ENCODE peak calls at places on chromosomes 6 and 20, in seven cellular contexts. U is GM23338, E is Panc1, N is prostate gland, S is HL-60, J is endothelial cell of umbilical vein, P is HCT116. H is an unnamed sample.
A peak's percentile ranks its signal among the peaks of the same experiment; 100 is the strongest.

GRCh38 chr6:147156218-147156617 is 48.0 kb upstream of the STXBP5 start:
- DNase-seq in U (no peak), E (no peak), N (no peak), S (peak; percentile 49), J (no peak), P (no peak), H (no peak)

GRCh38 chr6:168244961-168245551 is 74.5 kb downstream of the DACT2 start:
- DNase-seq in U (no peak), E (no peak), N (no peak), S (no peak), J (no peak), P (no peak), H (no peak)

GRCh38 chr20:61890210-61890609 is 175.5 kb downstream of the TAF4 start:
- DNase-seq in U (no peak), E (no peak), N (no peak), S (no peak), J (no peak), P (no peak), H (no peak)

GRCh38 chr6:152380993-152381898 is 255.9 kb downstream of the SYNE1 start:
- DNase-seq in U (no peak), E (peak; percentile 15), N (peak; percentile 10), S (no peak), J (peak; percentile 95), P (peak; percentile 73), H (peak; percentile 87)

GRCh38 chr6:13653296-13653695 is 38.2 kb downstream of the NOL7 start:
- DNase-seq in U (no peak), E (no peak), N (no peak), S (no peak), J (peak; percentile 89), P (no peak), H (no peak)

GRCh38 chr6:39086294-39086693 is 28.7 kb downstream of the SAYSD1 start:
- DNase-seq in U (no peak), E (no peak), N (no peak), S (no peak), J (no peak), P (no peak), H (no peak)

GRCh38 chr20:36845288-36845969 is 30.5 kb upstream of the TLDC2 start:
- DNase-seq in U (no peak), E (no peak), N (no peak), S (no peak), J (no peak), P (no peak), H (no peak)

GRCh38 chr6:38021571-38021970 is 202.0 kb downstream of the ZFAND3 start:
- DNase-seq in U (no peak), E (no peak), N (no peak), S (no peak), J (no peak), P (no peak), H (no peak)

GRCh38 chr6:132392292-132392691 is 9.0 kb downstream of the MOXD1 start:
- DNase-seq in U (peak; percentile 24), E (no peak), N (no peak), S (no peak), J (no peak), P (no peak), H (no peak)

GRCh38 chr20:23349338-23350006 is 1.1 kb upstream of the NXT1 start:
- DNase-seq in U (peak; percentile 79), E (no peak), N (no peak), S (no peak), J (no peak), P (no peak), H (no peak)

GRCh38 chr20:32089637-32090330 is 19.7 kb upstream of the TM9SF4 start:
- DNase-seq in U (peak; percentile 91), E (no peak), N (no peak), S (no peak), J (no peak), P (no peak), H (no peak)

GRCh38 chr20:39381598-39381997 is 419.5 kb downstream of the DHX35 start:
- DNase-seq in U (peak; percentile 7), E (no peak), N (no peak), S (no peak), J (no peak), P (no peak), H (no peak)

GRCh38 chr20:11901127-11901526 is 16.6 kb upstream of the BTBD3 start:
- DNase-seq in U (peak; percentile 20), E (no peak), N (no peak), S (no peak), J (no peak), P (no peak), H (no peak)

GRCh38 chr20:8774412-8774811 is 294.5 kb upstream of the PLCB4 start:
- DNase-seq in U (no peak), E (no peak), N (no peak), S (no peak), J (no peak), P (no peak), H (no peak)

GRCh38 chr20:21702553-21703467 is 2.7 kb upstream of the PAX1 start:
- DNase-seq in U (peak; percentile 91), E (no peak), N (peak; percentile 45), S (no peak), J (peak; percentile 41), P (no peak), H (no peak)

GRCh38 chr6:139146317-139146726 is 11.4 kb downstream of the HECA start:
- DNase-seq in U (no peak), E (no peak), N (no peak), S (no peak), J (no peak), P (no peak), H (no peak)

GRCh38 chr6:21229061-21229460 is 364.5 kb upstream of the SOX4 start:
- DNase-seq in U (no peak), E (no peak), N (no peak), S (no peak), J (no peak), P (no peak), H (no peak)

GRCh38 chr6:21228411-21228810 is 365.1 kb upstream of the SOX4 start:
- DNase-seq in U (no peak), E (no peak), N (no peak), S (no peak), J (no peak), P (no peak), H (no peak)

GRCh38 chr6:21230536-21230935 is 363.0 kb upstream of the SOX4 start:
- DNase-seq in U (no peak), E (no peak), N (no peak), S (no peak), J (no peak), P (no peak), H (no peak)

GRCh38 chr6:21227486-21227885 is 366.1 kb upstream of the SOX4 start:
- DNase-seq in U (no peak), E (no peak), N (no peak), S (no peak), J (no peak), P (no peak), H (no peak)
- TF ChIP-seq CTCF in U (no peak), E (no peak), N (no peak), S (no peak), J (no peak), P (no peak), H (no peak)

DNA sequence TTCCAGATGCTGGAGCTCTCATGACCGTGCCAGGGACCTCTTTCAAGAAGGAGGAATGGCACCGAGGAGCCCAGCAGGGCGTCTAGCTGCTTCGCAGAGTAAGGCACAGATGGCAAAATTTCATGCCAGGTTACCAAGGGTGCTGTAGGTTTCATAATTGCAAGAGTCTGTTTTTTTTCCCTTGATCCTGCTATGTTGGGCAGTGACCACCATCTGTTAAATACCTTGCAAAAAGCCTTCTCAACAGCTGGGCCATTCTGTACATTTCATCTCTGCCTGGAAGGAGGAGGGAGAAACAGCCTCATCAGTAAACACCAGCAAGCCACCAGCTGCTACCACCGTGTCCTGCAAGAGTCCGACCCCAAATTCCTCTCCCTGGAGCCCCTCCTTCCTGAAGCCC is 111.8 kb downstream of the EDN3 start:
- DNase-seq in U (no peak), E (no peak), N (no peak), S (no peak), J (no peak), P (no peak), H (no peak)
- H3K27ac ChIP-seq in U (no peak overlapping the region), E (no peak overlapping the region), N (no peak overlapping the region), S (no peak overlapping the region), J (no peak overlapping the region), P (no peak overlapping the region), H (no peak overlapping the region)

DNA sequence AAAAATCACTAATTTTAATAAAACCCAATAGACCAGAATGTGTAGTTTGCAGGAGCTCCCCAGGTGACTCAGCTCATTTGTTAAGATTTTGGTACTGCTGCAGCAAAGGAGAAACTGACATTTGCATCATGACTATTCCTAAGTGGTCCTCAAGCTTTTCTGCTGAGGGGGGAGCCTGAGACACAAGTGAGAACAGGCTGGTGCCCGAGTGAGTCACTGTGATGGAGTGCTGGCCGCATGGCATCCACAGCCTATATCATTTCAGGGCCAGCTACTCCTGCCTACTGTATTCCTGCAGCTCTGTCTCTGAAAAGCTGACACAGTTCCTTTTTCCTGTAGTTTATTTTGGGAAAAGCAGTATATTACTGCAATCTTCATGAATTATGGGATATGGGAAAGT is 113.7 kb upstream of the ENPP5 start:
- DNase-seq in U (no peak), E (no peak), N (no peak), S (no peak), J (no peak), P (no peak), H (no peak)
- TF ChIP-seq POLR2AphosphoS5 in U (no peak), E (no peak), N (no peak), S (no peak), J (no peak), P (no peak), H (no peak)

GRCh38 chr6:28534880-28535279 is 9.2 kb downstream of the GPX5 start:
- DNase-seq in U (no peak), E (no peak), N (no peak), S (no peak), J (no peak), P (no peak), H (no peak)

GRCh38 chr6:28537065-28537464 is 11.4 kb downstream of the GPX5 start:
- DNase-seq in U (peak; percentile 68), E (peak; percentile 42), N (no peak), S (no peak), J (peak; percentile 24), P (no peak), H (no peak)

GRCh38 chr6:28530777-28531176 is 5.1 kb downstream of the GPX5 start:
- DNase-seq in U (no peak), E (no peak), N (no peak), S (no peak), J (no peak), P (no peak), H (no peak)

GRCh38 chr6:28531479-28532128 is 5.9 kb downstream of the GPX5 start:
- DNase-seq in U (peak; percentile 85), E (no peak), N (no peak), S (no peak), J (no peak), P (no peak), H (no peak)
- TF ChIP-seq CTCF in U (peak; percentile 75), E (peak; percentile 51), N (no peak), S (no peak), J (no peak), P (peak; percentile 31), H (no peak)